ENCODE peak calls at places on chromosomes 16 and 17, in six cellular contexts. One of them, this sample, is unnamed.

GRCh38 chr16:19173649-19174383 is 5.8 kb downstream of the SYT17 start:
- DNase-seq in transverse colon: no peak
- DNase-seq in GM12878: no peak
- DNase-seq in pancreas: no peak
- DNase-seq in SK-N-SH: no peak
- DNase-seq in ovary: no peak
- DNase-seq in this sample: no peak

GRCh38 chr17:77501101-77501566 is 360.4 kb downstream of the SEC14L1 start:
- DNase-seq in GM12878: no peak
- DNase-seq in pancreas: no peak
- DNase-seq in transverse colon: peak
- DNase-seq in ovary: no peak
- DNase-seq in SK-N-SH: peak
- DNase-seq in this sample: no peak

GRCh38 chr16:17296412-17296811 is 174.3 kb downstream of the XYLT1 start:
- DNase-seq in ovary: no peak
- DNase-seq in GM12878: no peak
- DNase-seq in pancreas: no peak
- DNase-seq in SK-N-SH: peak
- DNase-seq in transverse colon: no peak
- DNase-seq in this sample: peak

GRCh38 chr16:77723108-77723514 is 797 bp downstream of the NUDT7 start:
- DNase-seq in SK-N-SH: peak
- DNase-seq in ovary: peak
- DNase-seq in pancreas: no peak
- DNase-seq in transverse colon: peak
- DNase-seq in GM12878: no peak
- DNase-seq in this sample: peak

GRCh38 chr16:46621006-46621629 is at the start of gene SHCBP1:
- DNase-seq in transverse colon: peak
- DNase-seq in SK-N-SH: peak
- DNase-seq in GM12878: peak
- DNase-seq in ovary: peak
- DNase-seq in pancreas: peak
- DNase-seq in this sample: peak

GRCh38 chr17:31517524-31517923 is 126.0 kb downstream of the RAB11FIP4 start:
- DNase-seq in transverse colon: no peak
- DNase-seq in pancreas: no peak
- DNase-seq in ovary: no peak
- DNase-seq in GM12878: no peak
- DNase-seq in SK-N-SH: peak
- DNase-seq in this sample: no peak

GRCh38 chr17:51650202-51650601 is 389.9 kb downstream of the UTP18 start:
- DNase-seq in GM12878: no peak
- DNase-seq in SK-N-SH: no peak
- DNase-seq in ovary: no peak
- DNase-seq in pancreas: no peak
- DNase-seq in transverse colon: no peak
- DNase-seq in this sample: no peak

GRCh38 chr17:78041401-78042179 is 83.1 kb downstream of the TNRC6C start:
- DNase-seq in GM12878: no peak
- DNase-seq in transverse colon: no peak
- DNase-seq in ovary: no peak
- DNase-seq in SK-N-SH: peak
- DNase-seq in pancreas: no peak
- DNase-seq in this sample: no peak

GRCh38 chr17:60392845-60393702 is 1.1 kb upstream of the USP32 start:
- DNase-seq in transverse colon: peak
- DNase-seq in SK-N-SH: peak
- DNase-seq in ovary: peak
- DNase-seq in GM12878: peak
- DNase-seq in pancreas: peak
- DNase-seq in this sample: peak

GRCh38 chr17:40451420-40451819 is 8.2 kb downstream of the IGFBP4 start:
- DNase-seq in SK-N-SH: peak
- DNase-seq in ovary: peak
- DNase-seq in GM12878: no peak
- DNase-seq in pancreas: no peak
- DNase-seq in transverse colon: peak
- DNase-seq in this sample: peak

GRCh38 chr16:85912271-85912974 is 13.5 kb downstream of the IRF8 start:
- DNase-seq in pancreas: no peak
- DNase-seq in GM12878: no peak
- DNase-seq in SK-N-SH: no peak
- DNase-seq in transverse colon: peak
- DNase-seq in ovary: peak
- DNase-seq in this sample: peak

GRCh38 chr16:8931864-8932263 is 31.8 kb downstream of the USP7 start:
- DNase-seq in transverse colon: peak
- DNase-seq in pancreas: peak
- DNase-seq in ovary: peak
- DNase-seq in SK-N-SH: no peak
- DNase-seq in GM12878: no peak
- DNase-seq in this sample: peak

GRCh38 chr17:42017866-42018200 is 594 bp upstream of the DNAJC7 start:
- DNase-seq in SK-N-SH: no peak
- DNase-seq in ovary: no peak
- DNase-seq in GM12878: no peak
- DNase-seq in transverse colon: no peak
- DNase-seq in pancreas: no peak
- DNase-seq in this sample: no peak

GRCh38 chr17:10099051-10099571 is 99.3 kb downstream of the GAS7 start:
- DNase-seq in SK-N-SH: no peak
- DNase-seq in ovary: no peak
- DNase-seq in transverse colon: no peak
- DNase-seq in pancreas: no peak
- DNase-seq in GM12878: no peak
- DNase-seq in this sample: no peak

GRCh38 chr17:81727324-81728031 is 15.4 kb downstream of the SLC25A10 start:
- DNase-seq in SK-N-SH: no peak
- DNase-seq in transverse colon: peak
- DNase-seq in ovary: no peak
- DNase-seq in GM12878: no peak
- DNase-seq in pancreas: peak
- DNase-seq in this sample: no peak

GRCh38 chr16:86874141-86874540 is 295.8 kb downstream of the FOXL1 start:
- DNase-seq in transverse colon: no peak
- DNase-seq in ovary: no peak
- DNase-seq in SK-N-SH: peak
- DNase-seq in pancreas: no peak
- DNase-seq in GM12878: no peak
- DNase-seq in this sample: no peak

GRCh38 chr17:38897671-38898290 is 27.6 kb upstream of the LASP1NB start:
- DNase-seq in SK-N-SH: no peak
- DNase-seq in transverse colon: peak
- DNase-seq in pancreas: no peak
- DNase-seq in GM12878: no peak
- DNase-seq in ovary: no peak
- DNase-seq in this sample: no peak

GRCh38 chr16:81700071-81700779 is 78.9 kb upstream of the PLCG2 start:
- DNase-seq in ovary: no peak
- DNase-seq in SK-N-SH: no peak
- DNase-seq in GM12878: no peak
- DNase-seq in pancreas: no peak
- DNase-seq in transverse colon: no peak
- DNase-seq in this sample: no peak

GRCh38 chr16:2992383-2993081 is 12.3 kb upstream of the PKMYT1 start:
- DNase-seq in ovary: no peak
- DNase-seq in pancreas: no peak
- DNase-seq in GM12878: no peak
- DNase-seq in transverse colon: no peak
- DNase-seq in SK-N-SH: no peak
- DNase-seq in this sample: no peak

GRCh38 chr16:68000024-68000423 is 740 bp upstream of the DPEP2 start:
- DNase-seq in ovary: no peak
- DNase-seq in transverse colon: no peak
- DNase-seq in GM12878: no peak
- DNase-seq in SK-N-SH: no peak
- DNase-seq in pancreas: no peak
- DNase-seq in this sample: no peak

GRCh38 chr17:81339502-81340296 is 44.6 kb upstream of the SLC38A10 start:
- DNase-seq in SK-N-SH: no peak
- DNase-seq in ovary: no peak
- DNase-seq in GM12878: no peak
- DNase-seq in transverse colon: peak
- DNase-seq in pancreas: peak
- DNase-seq in this sample: peak

GRCh38 chr16:84065536-84066132 is 23.0 kb upstream of the SLC38A8 start:
- DNase-seq in transverse colon: peak
- DNase-seq in SK-N-SH: peak
- DNase-seq in GM12878: no peak
- DNase-seq in ovary: no peak
- DNase-seq in pancreas: no peak
- DNase-seq in this sample: peak

GRCh38 chr16:87918314-87918713 is 18.0 kb downstream of the CA5A start:
- DNase-seq in transverse colon: no peak
- DNase-seq in GM12878: no peak
- DNase-seq in pancreas: peak
- DNase-seq in ovary: peak
- DNase-seq in SK-N-SH: no peak
- DNase-seq in this sample: peak

GRCh38 chr17:49959183-49959935 is 9.6 kb upstream of the DLX4 start:
- DNase-seq in transverse colon: no peak
- DNase-seq in SK-N-SH: no peak
- DNase-seq in GM12878: no peak
- DNase-seq in ovary: no peak
- DNase-seq in pancreas: no peak
- DNase-seq in this sample: no peak

GRCh38 chr17:81335388-81336157 is 40.5 kb upstream of the SLC38A10 start:
- DNase-seq in GM12878: no peak
- DNase-seq in SK-N-SH: no peak
- DNase-seq in transverse colon: peak
- DNase-seq in ovary: no peak
- DNase-seq in pancreas: no peak
- DNase-seq in this sample: no peak

GRCh38 chr17:30696234-30696633 is 128.3 kb downstream of the CRLF3 start:
- DNase-seq in ovary: no peak
- DNase-seq in GM12878: no peak
- DNase-seq in SK-N-SH: no peak
- DNase-seq in pancreas: no peak
- DNase-seq in transverse colon: no peak
- DNase-seq in this sample: no peak

GRCh38 chr17:61475726-61476125 is 23.5 kb downstream of the TBX4 start:
- DNase-seq in pancreas: no peak
- DNase-seq in SK-N-SH: no peak
- DNase-seq in ovary: no peak
- DNase-seq in GM12878: no peak
- DNase-seq in transverse colon: no peak
- DNase-seq in this sample: no peak

GRCh38 chr17:44219126-44219635 is 294 bp downstream of the UBTF start:
- DNase-seq in GM12878: no peak
- DNase-seq in ovary: peak
- DNase-seq in pancreas: no peak
- DNase-seq in transverse colon: peak
- DNase-seq in SK-N-SH: peak
- DNase-seq in this sample: peak
- TF ChIP-seq CTCF in GM12878: peak
- TF ChIP-seq CTCF in ovary: peak
- TF ChIP-seq CTCF in pancreas: peak
- TF ChIP-seq CTCF in transverse colon: peak
- TF ChIP-seq CTCF in SK-N-SH: peak
- TF ChIP-seq CTCF in this sample: no peak

DNA sequence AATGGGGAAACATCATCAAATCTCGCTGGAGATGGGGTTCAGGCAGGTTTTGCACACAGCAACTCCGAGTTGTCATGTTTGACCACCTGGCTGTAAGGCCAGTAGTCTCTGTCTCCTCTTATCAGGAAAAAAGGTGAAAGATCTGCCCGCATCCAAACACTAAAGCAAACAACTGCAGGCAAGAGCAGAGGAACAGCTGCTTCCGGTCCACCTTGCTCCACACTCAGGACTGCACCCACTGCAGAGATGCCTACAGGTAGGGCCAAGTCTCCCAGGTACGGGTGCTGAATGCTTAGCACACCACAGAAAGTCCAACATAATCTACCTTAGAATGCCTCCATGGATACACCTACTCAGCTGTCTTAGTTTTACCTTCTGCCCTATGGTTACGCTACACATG is 7.3 kb downstream of the TEX2 start:
- DNase-seq in pancreas: no peak
- DNase-seq in ovary: no peak
- DNase-seq in transverse colon: no peak
- DNase-seq in SK-N-SH: no peak
- DNase-seq in GM12878: no peak
- DNase-seq in this sample: no peak
- H3K27ac ChIP-seq in pancreas: no peak
- H3K27ac ChIP-seq in ovary: no peak
- H3K27ac ChIP-seq in transverse colon: no peak
- H3K27ac ChIP-seq in SK-N-SH: no peak
- H3K27ac ChIP-seq in GM12878: no peak
- H3K27ac ChIP-seq in this sample: no peak

GRCh38 chr16:89332248-89333245 is 115.0 kb downstream of the ZNF778 start:
- DNase-seq in SK-N-SH: no peak
- DNase-seq in GM12878: no peak
- DNase-seq in transverse colon: no peak
- DNase-seq in ovary: no peak
- DNase-seq in pancreas: no peak
- DNase-seq in this sample: no peak

GRCh38 chr16:89334461-89334860 is 117.0 kb downstream of the ZNF778 start:
- DNase-seq in transverse colon: no peak
- DNase-seq in pancreas: no peak
- DNase-seq in SK-N-SH: no peak
- DNase-seq in ovary: no peak
- DNase-seq in GM12878: no peak
- DNase-seq in this sample: no peak

GRCh38 chr16:89335803-89336485 is 118.4 kb downstream of the ZNF778 start:
- DNase-seq in pancreas: no peak
- DNase-seq in ovary: no peak
- DNase-seq in transverse colon: no peak
- DNase-seq in GM12878: no peak
- DNase-seq in SK-N-SH: no peak
- DNase-seq in this sample: no peak

GRCh38 chr16:89334050-89334449 is 116.5 kb downstream of the ZNF778 start:
- DNase-seq in transverse colon: no peak
- DNase-seq in pancreas: no peak
- DNase-seq in SK-N-SH: no peak
- DNase-seq in ovary: no peak
- DNase-seq in GM12878: no peak
- DNase-seq in this sample: no peak

GRCh38 chr16:89334988-89335802 is 117.7 kb downstream of the ZNF778 start:
- DNase-seq in transverse colon: no peak
- DNase-seq in GM12878: no peak
- DNase-seq in ovary: no peak
- DNase-seq in pancreas: no peak
- DNase-seq in SK-N-SH: no peak
- DNase-seq in this sample: no peak
- TF ChIP-seq CTCF in transverse colon: no peak
- TF ChIP-seq CTCF in GM12878: no peak
- TF ChIP-seq CTCF in ovary: no peak
- TF ChIP-seq CTCF in pancreas: no peak
- TF ChIP-seq CTCF in SK-N-SH: no peak
- TF ChIP-seq CTCF in this sample: no peak

DNA sequence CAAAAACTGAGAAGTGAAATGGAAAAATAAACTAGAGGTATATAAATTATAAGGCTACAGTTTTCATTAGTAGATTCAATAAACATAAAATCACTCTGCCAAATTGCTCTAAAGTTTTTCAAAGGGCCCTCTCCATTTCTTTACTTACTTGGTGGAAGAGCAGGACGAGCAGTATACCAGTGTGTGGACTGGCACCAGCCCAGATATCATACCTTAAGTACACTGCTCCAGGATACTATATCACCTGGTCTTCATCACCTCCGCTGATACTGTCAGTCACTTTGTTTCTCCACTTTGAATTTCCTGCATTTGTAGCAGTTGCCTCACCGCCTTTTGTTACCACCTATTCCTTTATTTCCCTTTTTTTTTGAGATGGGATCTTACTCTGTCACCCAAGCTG is 37.6 kb downstream of the MAP3K3 start:
- DNase-seq in SK-N-SH: no peak
- DNase-seq in transverse colon: no peak
- DNase-seq in GM12878: no peak
- DNase-seq in pancreas: no peak
- DNase-seq in ovary: no peak
- DNase-seq in this sample: no peak
- H3K27ac ChIP-seq in SK-N-SH: no peak
- H3K27ac ChIP-seq in transverse colon: no peak
- H3K27ac ChIP-seq in GM12878: no peak
- H3K27ac ChIP-seq in pancreas: no peak
- H3K27ac ChIP-seq in ovary: no peak
- H3K27ac ChIP-seq in this sample: no peak